ENCODE peak calls at places on chromosomes 2 and 18, in eight cellular contexts. U, W, F, V, R, H, N and I are unnamed samples.

GRCh38 chr2:74373189-74373588 is 6.9 kb downstream of the DCTN1 start:
- DNase-seq in R (peak), V (peak), W (no peak), H (no peak), U (no peak), F (peak), N (peak), I (no peak)

GRCh38 chr2:234834228-234834923 is 117.4 kb upstream of the SH3BP4 start:
- DNase-seq in W (no peak), R (no peak), N (no peak), V (no peak), H (no peak), F (no peak), U (no peak), I (no peak)

GRCh38 chr2:113966832-113967231 is 76.9 kb downstream of the ACTR3 start:
- DNase-seq in R (no peak), H (no peak), W (no peak), V (no peak), U (no peak), N (no peak), F (no peak), I (no peak)

GRCh38 chr18:48402953-48403352 is 6.2 kb downstream of the ZBTB7C start:
- DNase-seq in H (no peak), N (no peak), U (no peak), F (no peak), V (no peak), R (no peak), W (no peak), I (no peak)

GRCh38 chr2:168889635-168890005 is 610 bp downstream of the SPC25 start:
- DNase-seq in V (no peak), N (no peak), F (no peak), W (peak), U (no peak), R (no peak), H (no peak), I (no peak)

GRCh38 chr2:204131621-204132020 is 195.1 kb downstream of the ICOS start:
- DNase-seq in F (no peak), H (no peak), U (no peak), W (no peak), R (no peak), V (no peak), N (no peak), I (no peak)

GRCh38 chr2:217538719-217539118 is 464.1 kb downstream of the TNS1 start:
- DNase-seq in R (peak), H (no peak), V (no peak), F (no peak), N (no peak), W (no peak), U (no peak), I (no peak)

GRCh38 chr2:132255714-132256113 is 94.0 kb upstream of the ANKRD30BL start:
- DNase-seq in N (no peak), W (no peak), R (no peak), F (no peak), H (no peak), U (peak), V (no peak), I (peak)

GRCh38 chr2:12288048-12288447 is 428.7 kb upstream of the TRIB2 start:
- DNase-seq in R (no peak), N (no peak), H (no peak), U (no peak), W (no peak), F (no peak), V (no peak), I (no peak)

GRCh38 chr2:126802774-126803421 is 95.8 kb upstream of the TEX51 start:
- DNase-seq in N (no peak), W (no peak), F (peak), H (no peak), V (no peak), R (peak), U (no peak), I (no peak)

GRCh38 chr2:85496481-85496880 is 42.5 kb upstream of the MAT2A start:
- DNase-seq in N (no peak), W (no peak), V (no peak), H (no peak), R (no peak), F (no peak), U (no peak), I (no peak)

GRCh38 chr2:168180483-168180882 is 66.9 kb downstream of the STK39 start:
- DNase-seq in R (peak), W (no peak), U (no peak), N (no peak), V (no peak), F (no peak), H (no peak), I (no peak)

GRCh38 chr2:185807351-185807750 is 68.7 kb downstream of the FSIP2 start:
- DNase-seq in R (no peak), W (no peak), F (no peak), V (no peak), U (no peak), H (no peak), N (no peak), I (no peak)

GRCh38 chr18:77220726-77221125 is 28.9 kb upstream of the GALR1 start:
- DNase-seq in W (no peak), H (no peak), F (no peak), N (no peak), R (no peak), U (no peak), V (no peak), I (no peak)

GRCh38 chr2:62713837-62714236 is 8.3 kb downstream of the EHBP1 start:
- DNase-seq in R (no peak), F (no peak), U (no peak), H (no peak), N (no peak), W (no peak), V (no peak), I (no peak)

DNA sequence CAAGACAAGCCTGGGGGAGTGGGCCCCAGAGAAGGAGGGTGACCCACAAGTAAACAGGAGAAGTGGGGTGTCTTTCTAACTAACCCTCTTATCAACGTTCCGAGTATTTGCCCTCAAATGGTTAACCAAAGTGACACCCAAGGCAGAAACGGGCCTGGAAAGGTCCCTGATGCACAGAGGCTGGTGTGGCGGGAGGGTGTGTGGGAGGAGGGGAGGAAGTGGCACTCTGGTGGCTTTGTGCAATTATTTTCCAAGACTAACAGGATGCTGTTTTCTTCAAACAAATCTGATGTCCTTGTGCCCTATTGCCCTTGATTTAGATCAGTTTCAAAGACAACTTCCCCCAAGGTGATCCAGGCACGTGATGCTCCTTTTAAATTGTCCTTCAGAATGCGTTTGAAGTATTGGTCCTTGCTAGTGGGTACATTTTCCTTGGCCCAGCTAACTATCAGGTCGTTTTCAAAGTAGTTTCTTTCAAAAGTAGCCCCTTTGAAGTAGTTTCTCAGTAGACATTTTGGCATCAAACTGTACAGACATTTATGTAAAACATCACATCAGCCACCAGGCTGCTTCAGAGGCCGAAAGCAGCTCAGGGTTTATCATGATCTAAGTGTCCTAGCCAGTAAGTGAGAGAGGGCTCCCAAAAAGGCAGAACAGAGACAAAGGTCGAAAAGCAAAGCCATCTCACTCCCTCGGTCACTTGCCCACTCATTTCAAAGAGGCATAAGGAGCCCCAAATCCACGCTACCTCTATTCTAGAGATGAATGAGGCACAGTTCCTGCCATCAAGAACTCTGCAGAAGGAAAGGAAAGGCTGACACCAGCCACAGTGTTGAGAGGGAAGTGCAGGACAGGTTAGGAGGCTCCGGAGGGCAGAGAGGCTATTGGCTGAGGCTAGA is 371.1 kb upstream of the ID2 start:
- DNase-seq in H (no peak), U (no peak), W (no peak), F (no peak), N (no peak), R (no peak), V (no peak), I (no peak)
- TF ChIP-seq CTCF in H (no peak), U (no peak), W (no peak), F (no peak), N (no peak), R (no peak), V (no peak), I (no peak)

GRCh38 chr2:55063713-55064323 is 13.6 kb upstream of the RTN4 start:
- DNase-seq in U (no peak), F (no peak), N (no peak), V (no peak), W (peak), H (no peak), R (no peak), I (no peak)
- TF ChIP-seq CTCF in U (no peak), F (no peak), N (no peak), V (no peak), W (peak), H (peak), R (peak), I (peak)

DNA sequence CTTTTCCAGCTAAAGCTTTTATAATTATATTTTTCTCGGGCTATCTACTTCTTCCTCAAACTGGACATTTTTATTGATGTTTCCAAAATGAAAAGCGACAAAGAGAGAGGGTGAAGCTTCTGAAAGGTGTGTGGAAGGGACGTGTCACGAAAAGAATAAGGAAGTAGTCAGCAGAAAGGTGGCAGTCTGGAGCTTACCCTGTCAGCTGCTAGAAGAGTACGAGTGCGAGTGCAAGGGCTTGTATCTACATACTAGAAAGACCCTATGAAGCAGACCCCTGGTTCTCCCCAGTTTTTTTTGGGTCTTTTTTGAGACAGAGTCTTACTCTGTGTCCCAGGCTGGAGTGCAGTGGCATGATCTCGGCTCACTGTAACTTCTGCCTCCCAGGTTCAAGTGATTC is 14.6 kb downstream of the FHL2 start:
- DNase-seq in N (no peak), U (no peak), R (no peak), H (no peak), V (no peak), F (no peak), W (no peak), I (no peak)
- TF ChIP-seq CTCF in N (no peak), U (no peak), R (peak), H (no peak), V (no peak), F (no peak), W (no peak), I (no peak)

DNA sequence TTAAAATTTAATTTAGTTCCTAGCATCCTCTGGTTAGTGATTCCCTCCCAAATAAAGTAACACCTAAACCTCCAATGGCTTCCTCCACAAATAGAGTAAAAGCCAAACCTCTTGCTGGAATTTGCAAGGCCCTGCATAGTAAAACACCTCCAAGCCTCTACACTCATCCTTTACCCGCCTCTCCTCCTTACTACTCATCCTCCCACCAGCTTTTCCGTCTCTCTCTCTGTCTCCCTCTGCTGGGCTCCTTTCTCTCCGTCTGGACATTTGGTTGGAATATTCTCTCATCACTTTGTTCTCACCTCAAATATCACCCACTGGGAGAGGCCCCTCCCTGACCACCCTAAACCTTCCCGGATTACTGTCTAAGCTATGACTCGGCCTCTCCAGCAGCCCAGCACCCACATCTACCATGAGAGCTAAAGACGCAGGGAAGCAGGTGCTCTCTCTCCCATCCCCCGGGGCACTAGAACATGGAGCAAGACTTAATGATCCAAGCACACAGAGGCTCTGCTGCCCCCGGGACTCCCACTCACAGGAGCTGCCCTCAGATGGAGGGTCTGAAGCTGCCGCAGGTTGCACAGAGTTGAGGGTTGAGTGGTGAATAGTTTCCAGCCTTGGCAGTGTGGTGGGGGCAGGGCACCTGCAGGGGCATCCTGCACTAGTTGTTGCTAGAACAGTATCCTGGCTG is 167.2 kb downstream of the FBXO15 start:
- DNase-seq in V (no peak), R (peak), U (no peak), F (no peak), H (no peak), W (no peak), N (peak), I (no peak)
- TF ChIP-seq CTCF in V (no peak), R (peak), U (no peak), F (no peak), H (peak), W (peak), N (peak), I (no peak)

GRCh38 chr2:78427170-78427569 is 598.3 kb upstream of the REG3G start:
- DNase-seq in R (no peak), F (no peak), N (no peak), U (no peak), W (no peak), H (no peak), V (no peak), I (no peak)

DNA sequence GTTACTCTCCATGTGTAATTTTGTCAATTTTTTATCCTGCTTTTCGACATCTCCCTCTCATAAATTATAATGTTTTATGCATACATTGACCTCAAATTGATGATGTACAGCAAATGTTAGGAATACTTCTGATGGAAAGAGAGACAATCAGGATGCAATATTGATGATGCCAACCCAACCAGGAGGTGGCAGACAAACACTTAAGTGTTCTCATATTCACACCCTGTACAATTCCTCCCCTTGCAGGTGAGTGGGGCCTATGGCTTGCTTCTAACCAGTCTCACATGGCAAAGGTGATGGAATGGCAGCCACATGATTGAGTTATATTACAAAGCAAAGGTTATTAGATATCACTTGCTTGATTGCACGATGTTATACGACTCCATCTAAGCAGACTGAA is 594.3 kb upstream of the REG3G start:
- DNase-seq in F (no peak), N (no peak), H (no peak), U (no peak), R (peak), V (no peak), W (no peak), I (no peak)
- TF ChIP-seq CTCF in F (no peak), N (no peak), H (no peak), U (no peak), R (peak), V (peak), W (no peak), I (no peak)